ENCODE peak calls at places on chromosomes 4 and X, in ten cellular contexts. E is GM12865, O is Calu3, V is neural crest cell, S is omental fat pad, L is lower leg skin, B is mucosa of descending colon, J is endothelial cell, A is hepatocyte, K is H9. M is an unnamed sample.

GRCh38 chr4:64718091-64718490 is 308.8 kb upstream of the TECRL start:
- DNase-seq in E (no peak), O (no peak), V (no peak), S (no peak), L (no peak), B (no peak), J (peak), A (peak), K (no peak), M (no peak)

GRCh38 chr4:125187621-125188176 is 127.1 kb upstream of the FAT4 start:
- DNase-seq in E (no peak), O (no peak), V (no peak), S (no peak), L (peak), B (no peak), J (no peak), A (no peak), K (no peak), M (no peak)

GRCh38 chr4:22515145-22515887 is 550 bp downstream of the ADGRA3 start:
- DNase-seq in E (peak), O (peak), V (peak), S (no peak), L (peak), B (peak), J (peak), A (peak), K (peak), M (peak)

GRCh38 chr4:104429150-104429741 is 65.4 kb downstream of the CXXC4 start:
- DNase-seq in E (no peak), O (no peak), V (no peak), S (no peak), L (no peak), B (no peak), J (no peak), A (no peak), K (no peak), M (no peak)

GRCh38 chrX:55451626-55451989 is 319 bp upstream of the MAGEH1 start:
- DNase-seq in E (no peak), O (no peak), V (no peak), S (no peak), L (no peak), B (no peak), J (no peak), A (no peak), K (no peak), M (no peak)

GRCh38 chr4:82988323-82988832 is 22.2 kb downstream of the LIN54 start:
- DNase-seq in E (no peak), O (no peak), V (no peak), S (no peak), L (no peak), B (no peak), J (no peak), A (no peak), K (no peak), M (no peak)

GRCh38 chr4:125704726-125705125 is 390.0 kb downstream of the FAT4 start:
- DNase-seq in E (no peak), O (no peak), V (no peak), S (no peak), L (no peak), B (no peak), J (no peak), A (no peak), K (no peak), M (no peak)

GRCh38 chr4:54971474-54971950 is 153.9 kb downstream of the KDR start:
- DNase-seq in E (peak), O (peak), V (no peak), S (no peak), L (peak), B (peak), J (peak), A (peak), K (peak), M (no peak)

GRCh38 chrX:10579753-10580060 is 40.7 kb downstream of the MID1 start:
- DNase-seq in E (no peak), O (no peak), V (no peak), S (no peak), L (no peak), B (no peak), J (no peak), A (no peak), K (no peak), M (no peak)

GRCh38 chrX:46831620-46832327 is 5.1 kb upstream of the RP2 start:
- DNase-seq in E (no peak), O (no peak), V (no peak), S (no peak), L (no peak), B (no peak), J (no peak), A (no peak), K (no peak), M (no peak)

GRCh38 chr4:186021461-186022167 is 47.3 kb upstream of the TLR3 start:
- DNase-seq in E (peak), O (peak), V (peak), S (no peak), L (no peak), B (peak), J (peak), A (peak), K (peak), M (no peak)

GRCh38 chr4:83231620-83232056 is 53.0 kb downstream of the COQ2 start:
- DNase-seq in E (peak), O (no peak), V (no peak), S (no peak), L (no peak), B (no peak), J (no peak), A (no peak), K (no peak), M (no peak)

GRCh38 chr4:153241970-153242847 is 38.0 kb downstream of the TRIM2 start:
- DNase-seq in E (no peak), O (no peak), V (no peak), S (no peak), L (no peak), B (no peak), J (no peak), A (peak), K (no peak), M (no peak)

GRCh38 chr4:139171878-139172691 is 4.9 kb downstream of the ELF2 start:
- DNase-seq in E (no peak), O (no peak), V (no peak), S (no peak), L (no peak), B (no peak), J (no peak), A (no peak), K (no peak), M (no peak)

GRCh38 chrX:155071694-155072215 is 447 bp downstream of the BRCC3 start:
- DNase-seq in E (peak), O (no peak), V (peak), S (no peak), L (no peak), B (no peak), J (peak), A (no peak), K (no peak), M (no peak)

GRCh38 chr4:6469144-6469543 is 3.3 kb downstream of the PPP2R2C start:
- DNase-seq in E (no peak), O (no peak), V (no peak), S (peak), L (peak), B (no peak), J (no peak), A (no peak), K (peak), M (no peak)

GRCh38 chr4:70996014-70996353 is 2.5 kb downstream of the DCK start:
- DNase-seq in E (no peak), O (no peak), V (no peak), S (no peak), L (no peak), B (no peak), J (no peak), A (no peak), K (no peak), M (no peak)

GRCh38 chr4:17447056-17447455 is 64.8 kb downstream of the QDPR start:
- DNase-seq in E (no peak), O (no peak), V (no peak), S (no peak), L (no peak), B (no peak), J (no peak), A (no peak), K (no peak), M (no peak)

GRCh38 chr4:56313132-56313531 is 74.2 kb downstream of the AASDH start:
- DNase-seq in E (no peak), O (no peak), V (no peak), S (no peak), L (no peak), B (no peak), J (no peak), A (no peak), K (no peak), M (no peak)

GRCh38 chr4:23930750-23931488 is 41.1 kb upstream of the PPARGC1A start:
- DNase-seq in E (no peak), O (peak), V (no peak), S (no peak), L (peak), B (peak), J (no peak), A (peak), K (peak), M (no peak)

GRCh38 chr4:57291911-57292310 is 181.7 kb upstream of the IGFBP7 start:
- DNase-seq in E (no peak), O (no peak), V (no peak), S (no peak), L (no peak), B (no peak), J (no peak), A (no peak), K (no peak), M (no peak)

GRCh38 chrX:68719904-68720614 is 72.6 kb downstream of the STARD8 start:
- DNase-seq in E (no peak), O (no peak), V (no peak), S (no peak), L (no peak), B (no peak), J (no peak), A (no peak), K (no peak), M (no peak)

GRCh38 chr4:25888781-25889180 is 25.2 kb upstream of the SMIM20 start:
- DNase-seq in E (no peak), O (no peak), V (no peak), S (no peak), L (no peak), B (no peak), J (no peak), A (no peak), K (no peak), M (no peak)

GRCh38 chrX:88613338-88613737 is 133.7 kb upstream of the CPXCR1 start:
- DNase-seq in E (no peak), O (no peak), V (no peak), S (no peak), L (no peak), B (no peak), J (peak), A (peak), K (peak), M (no peak)

GRCh38 chrX:132908891-132909290 is 49.5 kb downstream of the HS6ST2 start:
- DNase-seq in E (no peak), O (no peak), V (no peak), S (no peak), L (no peak), B (no peak), J (no peak), A (no peak), K (no peak), M (no peak)

GRCh38 chrX:155966876-155967275 is 30.6 kb upstream of the IL9R start:
- DNase-seq in E (peak), O (peak), V (peak), S (no peak), L (no peak), B (no peak), J (no peak), A (peak), K (peak), M (no peak)

GRCh38 chrX:43655151-43655676 is 885 bp upstream of the MAOA start:
- DNase-seq in E (no peak), O (peak), V (peak), S (peak), L (peak), B (peak), J (peak), A (peak), K (peak), M (peak)

GRCh38 chr4:165115301-165115700 is 2.6 kb upstream of the TMEM192 start:
- DNase-seq in E (peak), O (no peak), V (no peak), S (no peak), L (no peak), B (no peak), J (no peak), A (no peak), K (no peak), M (no peak)

GRCh38 chr4:79958511-79959264 is 114.3 kb downstream of the ANTXR2 start:
- DNase-seq in E (no peak), O (no peak), V (no peak), S (no peak), L (no peak), B (no peak), J (no peak), A (no peak), K (no peak), M (no peak)
- TF ChIP-seq CTCF in E (no peak), O (no peak), V (no peak), S (no peak), L (no peak), B (no peak), J (no peak), A (no peak), K (no peak), M (no peak)

GRCh38 chr4:78949735-78950134 is 10.5 kb upstream of the PAQR3 start:
- DNase-seq in E (no peak), O (no peak), V (no peak), S (no peak), L (no peak), B (no peak), J (no peak), A (no peak), K (no peak), M (no peak)

GRCh38 chr4:78951862-78952472 is 12.7 kb upstream of the PAQR3 start:
- DNase-seq in E (peak), O (peak), V (peak), S (no peak), L (no peak), B (peak), J (peak), A (peak), K (no peak), M (no peak)

GRCh38 chr4:78956979-78957378 is 17.7 kb upstream of the PAQR3 start:
- DNase-seq in E (no peak), O (no peak), V (no peak), S (no peak), L (no peak), B (no peak), J (no peak), A (peak), K (no peak), M (no peak)

GRCh38 chr4:78953231-78953630 is 14.0 kb upstream of the PAQR3 start:
- DNase-seq in E (no peak), O (no peak), V (no peak), S (no peak), L (no peak), B (no peak), J (no peak), A (no peak), K (no peak), M (no peak)

DNA sequence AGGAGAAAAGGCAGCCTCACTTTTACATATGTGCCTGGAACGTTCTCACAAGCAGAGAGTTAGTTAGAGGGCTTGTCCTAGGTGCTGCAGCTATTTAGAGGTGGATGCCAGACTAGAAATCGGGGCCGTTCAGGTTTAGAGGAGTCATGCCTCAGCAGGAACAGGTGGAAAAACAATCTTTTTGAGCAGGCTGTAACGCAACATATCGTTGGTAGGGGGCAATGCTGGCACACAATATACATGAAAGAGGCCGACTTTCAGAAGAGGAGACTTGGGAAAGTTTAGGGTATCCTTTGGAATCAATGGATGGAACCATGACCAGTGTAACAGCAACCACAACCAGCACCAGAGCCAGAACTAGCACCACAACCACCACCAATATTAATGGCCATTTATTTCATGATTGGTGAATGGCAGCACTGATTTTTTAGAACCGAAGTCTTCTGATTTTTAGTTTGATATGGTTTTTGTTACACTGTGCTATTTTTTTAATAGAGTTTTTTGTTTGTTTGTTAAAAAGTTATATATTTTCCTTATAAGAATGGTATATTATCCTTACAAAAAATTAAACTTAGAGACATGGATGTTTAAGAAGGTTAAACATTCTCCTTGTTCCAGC is 14.9 kb upstream of the PAQR3 start:
- DNase-seq in E (peak), O (peak), V (peak), S (no peak), L (no peak), B (no peak), J (peak), A (peak), K (peak), M (no peak)
- TF ChIP-seq CTCF in E (peak), O (no peak), V (peak), S (no peak), L (no peak), B (no peak), J (peak), A (peak), K (peak), M (no peak)

GRCh38 chrX:5876984-5877655 is 351.5 kb downstream of the NLGN4X start:
- DNase-seq in E (peak), O (no peak), V (peak), S (no peak), L (no peak), B (peak), J (peak), A (peak), K (peak), M (no peak)
- TF ChIP-seq CTCF in E (peak), O (no peak), V (peak), S (no peak), L (no peak), B (no peak), J (peak), A (peak), K (peak), M (no peak)

GRCh38 chr4:66252291-66252690 is 582.0 kb upstream of the EPHA5 start:
- DNase-seq in E (no peak), O (no peak), V (no peak), S (no peak), L (no peak), B (no peak), J (no peak), A (no peak), K (no peak), M (no peak)
- TF ChIP-seq CTCF in E (no peak), O (no peak), V (peak), S (no peak), L (no peak), B (no peak), J (no peak), A (no peak), K (peak), M (no peak)

GRCh38 chr4:167989815-167990214 is 102.5 kb upstream of the ANXA10 start:
- DNase-seq in E (no peak), O (no peak), V (no peak), S (no peak), L (no peak), B (no peak), J (no peak), A (no peak), K (no peak), M (no peak)
- TF ChIP-seq CTCF in E (no peak), O (no peak), V (no peak), S (no peak), L (no peak), B (no peak), J (no peak), A (no peak), K (no peak), M (no peak)

DNA sequence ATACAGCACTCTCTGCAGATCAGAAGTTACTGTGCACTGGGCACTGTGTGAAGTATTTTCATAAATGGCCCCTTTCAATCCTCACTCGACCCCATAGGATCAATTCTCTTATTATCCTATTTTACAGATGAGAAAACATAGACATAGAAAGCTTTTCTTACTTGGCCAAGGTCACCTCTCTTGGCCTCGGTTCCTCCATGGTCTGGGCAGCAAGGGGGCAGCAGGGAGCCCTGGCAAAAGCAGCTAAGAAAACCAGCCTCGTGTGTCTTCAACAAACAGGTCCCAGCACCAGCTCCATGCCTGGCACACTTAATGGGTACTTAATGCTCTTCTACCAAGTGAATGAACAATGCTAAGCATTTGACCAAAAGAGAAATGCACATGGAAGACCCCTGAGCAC is 34.4 kb downstream of the BST1 start:
- DNase-seq in E (peak), O (no peak), V (no peak), S (no peak), L (no peak), B (no peak), J (no peak), A (no peak), K (no peak), M (no peak)
- TF ChIP-seq CTCF in E (no peak), O (no peak), V (no peak), S (no peak), L (no peak), B (no peak), J (no peak), A (no peak), K (peak), M (no peak)

GRCh38 chr4:2494992-2495391 is 26.1 kb downstream of the RNF4 start:
- DNase-seq in E (no peak), O (no peak), V (no peak), S (no peak), L (no peak), B (no peak), J (no peak), A (no peak), K (no peak), M (no peak)
- TF ChIP-seq CTCF in E (no peak), O (no peak), V (no peak), S (no peak), L (no peak), B (no peak), J (no peak), A (no peak), K (no peak), M (no peak)

GRCh38 chrX:78659955-78660354 is 827 bp upstream of the RTL3 start:
- DNase-seq in E (no peak), O (no peak), V (no peak), S (no peak), L (no peak), B (no peak), J (no peak), A (no peak), K (no peak), M (no peak)
- TF ChIP-seq CTCF in E (no peak), O (no peak), V (no peak), S (no peak), L (no peak), B (no peak), J (no peak), A (no peak), K (no peak), M (no peak)

DNA sequence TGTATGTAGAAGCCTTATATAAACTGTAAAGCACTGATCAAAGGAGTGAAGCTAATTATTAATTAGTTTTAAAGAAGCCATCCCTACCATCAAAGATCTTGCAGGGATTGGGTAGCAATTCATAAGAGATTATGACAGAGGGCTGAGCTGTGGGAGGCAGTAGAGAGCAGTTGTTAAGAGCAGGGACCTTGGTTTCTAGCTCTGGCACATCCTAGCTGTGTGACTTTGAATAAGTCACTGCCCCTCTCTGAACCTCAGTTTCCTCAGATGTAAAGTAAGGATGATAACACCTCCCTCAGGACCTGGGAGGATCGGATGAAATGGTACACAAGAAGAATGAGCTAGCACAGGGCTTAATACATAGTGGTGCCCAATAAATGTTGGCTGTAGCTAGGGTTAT is 45.4 kb downstream of the APLN start:
- DNase-seq in E (no peak), O (no peak), V (no peak), S (no peak), L (no peak), B (no peak), J (no peak), A (no peak), K (no peak), M (no peak)
- TF ChIP-seq CTCF in E (no peak), O (no peak), V (no peak), S (no peak), L (no peak), B (no peak), J (no peak), A (no peak), K (peak), M (no peak)

M was measured in natural killer cell.